ENCODE peak calls at places on chromosomes 4 and X, in ten cellular contexts. A is Panc1, Z is NCI-H524, W is T-cell, G is T-helper 2 cell, O is iPS DF 19.7, S is heart right ventricle, X is SIG-M5, Y is lung microvascular endothelial cell, N is AG09309. L is an unnamed sample.
A peak's percentile ranks its signal among the peaks of the same experiment; 100 is the strongest.

GRCh38 chr4:39621582-39621981 is 17.1 kb downstream of the SMIM14 start:
- DNase-seq in X (no peak), Y (peak; percentile 25), O (no peak), W (no peak), N (no peak), A (no peak), G (no peak), S (peak; percentile 30), Z (no peak), L (no peak)

GRCh38 chr4:143384381-143384994 is 47.8 kb downstream of the GAB1 start:
- DNase-seq in X (no peak), N (no peak), A (no peak), Y (peak; percentile 39), W (no peak), G (no peak), Z (peak; percentile 17), S (no peak), O (no peak), L (no peak)

GRCh38 chr4:95050980-95051688 is 293.4 kb downstream of the BMPR1B start:
- DNase-seq in W (no peak), Y (no peak), Z (no peak), O (peak; percentile 12), A (no peak), S (no peak), X (no peak), G (no peak), N (no peak), L (no peak)

GRCh38 chr4:124018383-124019317 is 622.1 kb downstream of the SPRY1 start:
- DNase-seq in W (no peak), X (no peak), S (peak; percentile 38), Z (no peak), O (no peak), A (no peak), N (no peak), Y (peak; percentile 48), G (no peak), L (no peak)

GRCh38 chrX:126552313-126553022 is at the start of gene DCAF12L1:
- DNase-seq in X (no peak), A (no peak), S (peak; percentile 9), N (no peak), Y (no peak), Z (peak; percentile 43), G (no peak), W (no peak), O (peak; percentile 20), L (no peak)

GRCh38 chrX:54248309-54248708 is 65.3 kb upstream of the FAM120C start:
- DNase-seq in O (no peak), Z (peak; percentile 44), W (no peak), S (no peak), N (peak; percentile 5), Y (peak; percentile 32), X (no peak), G (no peak), A (peak; percentile 8), L (no peak)

GRCh38 chr4:57124145-57124544 is 14.0 kb upstream of the IGFBP7 start:
- DNase-seq in X (no peak), Z (no peak), S (no peak), A (no peak), W (no peak), Y (peak; percentile 29), O (no peak), N (no peak), G (no peak), L (no peak)

GRCh38 chrX:83759872-83760271 is 101.1 kb upstream of the CYLC1 start:
- DNase-seq in A (no peak), X (no peak), Z (peak; percentile 39), N (no peak), O (no peak), W (no peak), Y (peak; percentile 17), G (no peak), S (no peak), L (no peak)

GRCh38 chr4:142446965-142447474 is 399.1 kb downstream of the INPP4B start:
- DNase-seq in A (no peak), G (no peak), Z (no peak), Y (no peak), X (no peak), O (no peak), W (no peak), N (no peak), S (no peak), L (no peak)

GRCh38 chr4:174215936-174216699 is 67.3 kb downstream of the FBXO8 start:
- DNase-seq in Y (no peak), Z (no peak), G (no peak), N (no peak), S (no peak), X (no peak), A (no peak), W (no peak), O (no peak), L (no peak)

GRCh38 chrX:141936080-141936479 is 32.4 kb downstream of the MAGEC1 start:
- DNase-seq in X (no peak), O (no peak), S (no peak), W (no peak), Y (peak; percentile 1), G (no peak), Z (peak; percentile 27), A (no peak), N (no peak), L (no peak)

GRCh38 chr4:86977621-86978184 is 42.9 kb downstream of the AFF1 start:
- DNase-seq in N (no peak), A (peak; percentile 24), Z (no peak), O (no peak), Y (peak; percentile 92), X (no peak), S (no peak), G (no peak), W (no peak), L (no peak)

GRCh38 chr4:24537025-24537424 is 47.3 kb downstream of the DHX15 start:
- DNase-seq in N (no peak), Z (no peak), G (no peak), W (no peak), X (no peak), A (no peak), Y (no peak), O (no peak), S (no peak), L (no peak)

GRCh38 chrX:47191331-47191730 is 2.3 kb upstream of the UBA1 start:
- DNase-seq in X (no peak), N (no peak), O (no peak), A (no peak), Y (peak; percentile 14), S (no peak), W (peak; percentile 37), Z (peak; percentile 53), G (no peak), L (peak; percentile 39)

GRCh38 chr4:30755306-30755705 is 35.1 kb downstream of the PCDH7 start:
- DNase-seq in G (no peak), A (no peak), S (no peak), Z (no peak), W (no peak), N (no peak), Y (no peak), O (no peak), X (no peak), L (no peak)

GRCh38 chr4:5387457-5387856 is 320.9 kb downstream of the EVC2 start:
- DNase-seq in S (no peak), Y (no peak), X (no peak), W (no peak), O (no peak), Z (peak; percentile 19), A (no peak), N (no peak), G (no peak), L (no peak)

GRCh38 chrX:155900765-155901164 is 19.6 kb downstream of the VAMP7 start:
- DNase-seq in W (no peak), Z (no peak), X (no peak), S (no peak), N (no peak), A (no peak), O (no peak), Y (no peak), G (no peak), L (no peak)

GRCh38 chr4:176150283-176150682 is 45.1 kb downstream of the SPATA4 start:
- DNase-seq in X (no peak), G (no peak), W (no peak), A (no peak), N (peak; percentile 13), Z (peak; percentile 0), S (no peak), Y (peak; percentile 60), O (no peak), L (peak; percentile 32)

GRCh38 chr4:180960758-180961401 is 1282.3 kb upstream of the TENM3 start:
- DNase-seq in Z (peak; percentile 45), O (no peak), A (no peak), X (no peak), Y (no peak), S (no peak), W (no peak), N (no peak), G (no peak), L (no peak)

GRCh38 chr4:106773106-106773905 is 262.8 kb downstream of the DKK2 start:
- DNase-seq in S (no peak), Y (no peak), O (no peak), X (no peak), A (no peak), G (no peak), Z (no peak), N (peak; percentile 39), W (no peak), L (no peak)

GRCh38 chrX:100410901-100411801 is 1.1 kb upstream of the PCDH19 start:
- DNase-seq in G (no peak), S (no peak), N (no peak), Y (peak; percentile 15), Z (peak; percentile 63), A (no peak), O (no peak), W (no peak), X (no peak), L (no peak)

GRCh38 chrX:40130207-40130606 is 32.4 kb upstream of the BCOR start:
- DNase-seq in N (no peak), G (no peak), X (no peak), Z (no peak), A (no peak), S (no peak), W (no peak), O (no peak), Y (no peak), L (no peak)

GRCh38 chr4:24965627-24966026 is 52.8 kb upstream of the CCDC149 start:
- DNase-seq in X (no peak), W (no peak), O (peak; percentile 40), S (no peak), G (no peak), Z (peak; percentile 13), Y (no peak), N (no peak), A (no peak), L (no peak)

GRCh38 chr4:19592391-19592790 is 659.3 kb upstream of the SLIT2 start:
- DNase-seq in Z (no peak), A (no peak), Y (no peak), W (no peak), S (no peak), O (no peak), N (no peak), G (no peak), X (no peak), L (no peak)